ENCODE peak calls at places on chromosomes 13 and 19, in four cellular contexts. P is endothelial cell of umbilical vein, Q is fibroblast of lung, S is GM23338. M is an unnamed sample.

GRCh38 chr13:109393045-109393444 is 393.3 kb downstream of the IRS2 start:
- DNase-seq in P (no peak), Q (no peak), S (no peak), M (no peak)

GRCh38 chr19:17703823-17704463 is 15.3 kb upstream of the MAP1S start:
- DNase-seq in P (peak), Q (peak), S (peak), M (peak)

GRCh38 chr13:98372886-98373285 is 195.8 kb upstream of the RNF113B start:
- DNase-seq in P (no peak), Q (peak), S (peak), M (peak)

GRCh38 chr13:110103026-110103425 is 203.9 kb downstream of the COL4A1 start:
- DNase-seq in P (no peak), Q (no peak), S (no peak), M (no peak)

GRCh38 chr13:100983111-100983510 is 308.5 kb upstream of the TMTC4 start:
- DNase-seq in P (no peak), Q (no peak), S (no peak), M (no peak)

GRCh38 chr19:46610413-46610775 is 9.3 kb downstream of the CALM3 start:
- DNase-seq in P (no peak), Q (no peak), S (no peak), M (no peak)

GRCh38 chr19:5342573-5343201 is 2.1 kb upstream of the PTPRS start:
- DNase-seq in P (no peak), Q (no peak), S (no peak), M (no peak)

GRCh38 chr13:30808600-30808999 is 73.3 kb downstream of the ALOX5AP start:
- DNase-seq in P (no peak), Q (no peak), S (no peak), M (no peak)

GRCh38 chr19:38718747-38719543 is 25.3 kb downstream of the CAPN12 start:
- DNase-seq in P (no peak), Q (peak), S (peak), M (no peak)

GRCh38 chr19:8575467-8575997 is 1.7 kb downstream of the MYO1F start:
- DNase-seq in P (no peak), Q (peak), S (peak), M (peak)

DNA sequence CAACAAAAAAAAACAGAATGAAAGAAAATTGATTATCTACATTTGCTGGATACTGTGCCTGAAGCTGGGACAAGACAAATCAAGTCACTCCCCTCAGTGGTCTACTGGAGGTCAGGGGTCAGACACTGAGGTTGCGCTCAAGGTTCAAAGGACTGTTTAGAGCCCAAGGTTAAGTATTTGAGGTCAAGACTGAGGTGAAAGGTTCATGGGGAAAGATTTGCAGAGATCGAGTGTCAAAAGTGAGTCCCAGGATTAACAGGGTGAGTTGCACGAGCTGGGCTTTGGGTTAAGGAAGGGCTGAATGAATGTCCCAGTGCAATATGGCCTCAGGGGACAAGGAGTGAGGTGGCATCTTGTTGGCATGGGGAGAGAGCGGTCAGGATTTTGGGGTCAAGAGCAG is 3.4 kb upstream of the TOMM40 start:
- DNase-seq in P (no peak), Q (no peak), S (no peak), M (no peak)
- H3K4me2 ChIP-seq in P (no peak), Q (no peak), S (no peak), M (no peak)

GRCh38 chr13:94020833-94021232 is 458.6 kb downstream of the DCT start:
- DNase-seq in P (no peak), Q (peak), S (no peak), M (peak)
- H3K4me2 ChIP-seq in P (no peak), Q (no peak), S (no peak), M (no peak)

GRCh38 chr13:99974296-99974938 is 2.9 kb upstream of the ZIC5 start:
- DNase-seq in P (no peak), Q (no peak), S (peak), M (no peak)
- H3K4me2 ChIP-seq in P (no peak), Q (no peak), S (peak), M (no peak)

DNA sequence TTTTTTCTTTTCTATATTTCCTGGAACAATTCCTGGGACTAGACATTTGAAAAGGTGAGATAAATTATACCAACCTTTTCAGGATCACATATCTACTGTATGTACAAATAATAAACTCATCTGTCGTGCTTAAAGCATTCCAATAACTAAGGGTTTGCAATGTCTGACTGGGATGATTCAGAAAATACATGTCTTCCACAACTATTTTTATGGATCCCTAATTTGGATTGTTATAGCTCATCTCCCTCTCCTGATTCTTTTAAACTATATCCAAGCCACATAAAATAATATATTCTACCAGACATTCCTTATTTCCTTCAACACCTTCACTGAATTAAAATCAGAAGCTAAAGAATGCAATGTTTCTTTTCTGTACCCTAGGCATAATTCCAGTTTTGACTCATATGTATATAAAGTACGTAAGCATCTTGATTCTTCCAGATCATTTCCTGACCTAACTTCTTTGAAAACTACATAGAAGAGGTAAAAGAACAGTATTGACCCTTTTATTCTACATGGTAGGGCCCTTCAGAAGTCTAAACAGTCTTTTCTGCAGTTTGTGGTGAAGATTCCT is 420.4 kb downstream of the EFNB2 start:
- DNase-seq in P (peak), Q (peak), S (no peak), M (peak)
- H3K4me2 ChIP-seq in P (no peak), Q (no peak), S (no peak), M (peak)

GRCh38 chr19:36775768-36776167 is 3.2 kb upstream of the ZNF850 start:
- DNase-seq in P (peak), Q (no peak), S (peak), M (no peak)
- H3K4me2 ChIP-seq in P (no peak), Q (no peak), S (no peak), M (no peak)

GRCh38 chr19:3855321-3855720 is 13.5 kb downstream of the ZFR2 start:
- DNase-seq in P (no peak), Q (no peak), S (no peak), M (no peak)
- H3K4me2 ChIP-seq in P (no peak), Q (no peak), S (no peak), M (no peak)

GRCh38 chr13:33280923-33281322 is 4.6 kb downstream of the STARD13 start:
- DNase-seq in P (no peak), Q (no peak), S (no peak), M (peak)

GRCh38 chr13:33278923-33279322 is 6.6 kb downstream of the STARD13 start:
- DNase-seq in P (no peak), Q (no peak), S (no peak), M (no peak)

GRCh38 chr13:33280550-33280905 is 5.0 kb downstream of the STARD13 start:
- DNase-seq in P (no peak), Q (no peak), S (no peak), M (no peak)

GRCh38 chr13:33279414-33279813 is 6.1 kb downstream of the STARD13 start:
- DNase-seq in P (no peak), Q (no peak), S (no peak), M (no peak)

DNA sequence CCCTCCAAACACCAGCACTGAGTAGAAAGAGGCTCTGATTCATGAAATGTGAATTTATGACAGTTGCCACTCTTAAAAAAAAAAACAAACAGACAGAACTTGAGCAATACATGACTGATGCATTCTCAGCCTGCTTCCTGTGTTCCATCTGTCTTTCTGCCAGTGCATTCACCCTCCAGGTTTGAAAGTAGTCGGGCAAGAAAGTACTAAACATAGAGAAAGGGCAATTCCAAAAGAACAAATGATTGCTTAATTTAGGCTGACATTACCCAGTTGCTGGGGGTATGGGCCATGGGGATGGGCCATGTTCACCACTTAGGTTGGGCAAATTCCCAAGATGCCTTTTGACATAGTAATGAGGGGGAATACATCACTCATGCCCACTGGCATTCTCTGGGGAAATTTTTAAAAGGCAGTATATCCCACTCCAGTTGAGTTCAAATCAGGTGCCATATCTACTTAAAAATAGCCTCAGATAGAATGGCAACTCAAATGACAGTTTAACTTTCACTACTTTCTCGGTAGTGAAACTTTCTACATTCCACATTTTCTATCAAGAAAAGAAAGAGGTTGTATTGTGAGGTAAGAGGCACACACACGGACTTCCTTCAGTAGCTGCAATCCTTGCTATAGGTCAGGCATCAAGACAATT is 5.5 kb downstream of the STARD13 start:
- DNase-seq in P (peak), Q (peak), S (no peak), M (peak)
- H3K4me2 ChIP-seq in P (peak), Q (peak), S (no peak), M (peak)

GRCh38 chr13:67515895-67516294 is 285.8 kb upstream of the PCDH9 start:
- DNase-seq in P (no peak), Q (peak), S (no peak), M (peak)
- H3K4me2 ChIP-seq in P (no peak), Q (no peak), S (no peak), M (peak)

DNA sequence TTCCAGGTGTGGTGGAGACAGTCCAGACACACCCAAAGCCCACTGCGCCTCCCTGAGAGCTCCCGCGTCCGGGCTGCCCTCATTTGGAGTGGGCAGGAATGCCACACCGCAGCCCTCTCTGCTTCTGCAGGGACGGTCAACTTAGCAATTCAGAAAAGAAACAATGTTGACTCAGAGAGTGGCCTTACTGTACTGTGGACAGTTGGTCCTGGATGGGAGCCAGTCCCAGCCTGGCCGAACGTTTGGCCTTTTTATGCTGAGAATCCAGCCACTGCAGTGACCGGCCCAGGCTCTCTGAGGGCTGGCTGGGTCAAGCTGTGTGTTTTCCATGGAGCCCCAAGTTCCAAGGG is 7.2 kb downstream of the GAS6 start:
- DNase-seq in P (peak), Q (peak), S (no peak), M (peak)
- H3K4me2 ChIP-seq in P (no peak), Q (peak), S (no peak), M (peak)

M was measured in IMR-90.